ENCODE peak calls at places on chromosome 19, in six cellular contexts. V, G, T, S, B and R are unnamed samples.
A peak's percentile ranks its signal among the peaks of the same experiment; 100 is the strongest.

GRCh38 chr19:15280048-15280725 is 47.9 kb upstream of the EPHX3 start:
- DNase-seq in V (no peak), B (no peak), G (no peak), S (no peak), T (no peak), R (no peak)

GRCh38 chr19:511101-511841 is 4.0 kb downstream of the TPGS1 start:
- DNase-seq in S (no peak), G (peak; percentile 89), B (peak; percentile 75), V (peak; percentile 92), T (peak; percentile 96), R (peak; percentile 73)

GRCh38 chr19:912181-913079 is 589 bp downstream of the R3HDM4 start:
- DNase-seq in V (peak; percentile 89), G (peak; percentile 53), S (no peak), B (no peak), T (no peak), R (no peak)

GRCh38 chr19:56199686-56200085 is 2.1 kb upstream of the ZSCAN5B start:
- DNase-seq in S (no peak), V (no peak), B (no peak), T (no peak), G (no peak), R (no peak)

GRCh38 chr19:54096642-54097106 is 3.9 kb downstream of the OSCAR start:
- DNase-seq in V (peak; percentile 86), S (no peak), T (peak; percentile 46), G (no peak), B (peak; percentile 23), R (peak; percentile 71)

GRCh38 chr19:56837492-56837891 is 3.0 kb downstream of the PEG3 start:
- DNase-seq in V (peak; percentile 79), S (no peak), B (no peak), T (no peak), G (no peak), R (peak; percentile 85)

GRCh38 chr19:49987159-49987698 is 26.3 kb upstream of the SIGLEC11 start:
- DNase-seq in V (peak; percentile 90), S (peak; percentile 33), T (peak; percentile 85), G (peak; percentile 65), B (peak; percentile 99), R (peak; percentile 94)

GRCh38 chr19:50718255-50719118 is 1.1 kb downstream of the SHANK1 start:
- DNase-seq in B (peak; percentile 55), S (no peak), V (no peak), T (no peak), G (no peak), R (no peak)

GRCh38 chr19:7699422-7700127 is 2.4 kb downstream of the FCER2 start:
- DNase-seq in G (no peak), S (no peak), B (no peak), V (no peak), T (no peak), R (no peak)

GRCh38 chr19:49988433-49988832 is 27.5 kb upstream of the SIGLEC11 start:
- DNase-seq in T (no peak), S (no peak), V (no peak), B (no peak), G (no peak), R (no peak)

GRCh38 chr19:28466107-28467045 is 746.6 kb downstream of the UQCRFS1 start:
- DNase-seq in T (peak; percentile 28), B (peak; percentile 76), V (peak; percentile 71), G (peak; percentile 38), S (no peak), R (peak; percentile 67)

GRCh38 chr19:44499962-44500949 is at the start of gene ZNF180:
- DNase-seq in V (peak; percentile 98), S (peak; percentile 58), B (peak; percentile 99), T (peak; percentile 93), G (peak; percentile 93), R (peak; percentile 96)

GRCh38 chr19:55617426-55617825 is 6.9 kb downstream of the ZNF784 start:
- DNase-seq in G (no peak), S (no peak), V (no peak), B (no peak), T (no peak), R (no peak)

GRCh38 chr19:30719991-30720329 is 347.8 kb downstream of the ZNF536 start:
- DNase-seq in T (no peak), B (no peak), G (no peak), S (no peak), V (no peak), R (no peak)

GRCh38 chr19:46890423-46891170 is 29.8 kb downstream of the ARHGAP35 start:
- DNase-seq in B (no peak), V (no peak), G (no peak), T (no peak), S (no peak), R (no peak)

GRCh38 chr19:40650749-40651305 is 39.6 kb downstream of the NUMBL start:
- DNase-seq in S (no peak), T (no peak), B (no peak), V (no peak), G (no peak), R (no peak)

GRCh38 chr19:8069116-8069973 is 16.8 kb downstream of the CCL25 start:
- DNase-seq in S (no peak), B (peak; percentile 63), V (no peak), T (no peak), G (no peak), R (peak; percentile 38)

GRCh38 chr19:29741776-29742175 is 26.7 kb upstream of the C19orf12 start:
- DNase-seq in V (no peak), G (no peak), S (no peak), T (no peak), B (no peak), R (no peak)

GRCh38 chr19:14317157-14317556 is 64.1 kb upstream of the ADGRE5 start:
- DNase-seq in B (no peak), V (no peak), G (no peak), T (no peak), S (no peak), R (no peak)

GRCh38 chr19:28009696-28010095 is 1203.3 kb downstream of the UQCRFS1 start:
- DNase-seq in S (no peak), T (no peak), B (no peak), G (no peak), V (no peak), R (no peak)

GRCh38 chr19:1967087-1967608 is 26.2 kb downstream of the CSNK1G2 start:
- DNase-seq in V (no peak), G (peak; percentile 43), S (no peak), T (peak; percentile 53), B (no peak), R (no peak)

GRCh38 chr19:1315470-1316166 is 29.9 kb downstream of the EFNA2 start:
- DNase-seq in V (peak; percentile 81), B (peak; percentile 77), T (no peak), S (no peak), G (no peak), R (peak; percentile 28)

GRCh38 chr19:34171539-34171876 is 796 bp upstream of the LSM14A start:
- DNase-seq in B (no peak), V (no peak), T (no peak), G (no peak), S (no peak), R (no peak)

GRCh38 chr19:9018163-9018875 is 8.1 kb upstream of the MUC16 start:
- DNase-seq in T (no peak), V (no peak), S (no peak), G (no peak), B (no peak), R (no peak)

GRCh38 chr19:50702870-50703829 is 16.5 kb downstream of the SHANK1 start:
- DNase-seq in B (no peak), G (no peak), S (no peak), V (peak; percentile 44), T (no peak), R (no peak)

GRCh38 chr19:35822579-35822978 is 9.9 kb upstream of the PRODH2 start:
- DNase-seq in S (no peak), T (no peak), B (no peak), G (no peak), V (no peak), R (peak; percentile 70)

GRCh38 chr19:35818445-35818844 is 5.8 kb upstream of the PRODH2 start:
- DNase-seq in B (no peak), V (no peak), T (no peak), G (no peak), S (no peak), R (no peak)

GRCh38 chr19:35828694-35829301 is 16.2 kb upstream of the PRODH2 start:
- DNase-seq in V (no peak), B (peak; percentile 95), G (no peak), T (peak; percentile 47), S (no peak), R (no peak)

DNA sequence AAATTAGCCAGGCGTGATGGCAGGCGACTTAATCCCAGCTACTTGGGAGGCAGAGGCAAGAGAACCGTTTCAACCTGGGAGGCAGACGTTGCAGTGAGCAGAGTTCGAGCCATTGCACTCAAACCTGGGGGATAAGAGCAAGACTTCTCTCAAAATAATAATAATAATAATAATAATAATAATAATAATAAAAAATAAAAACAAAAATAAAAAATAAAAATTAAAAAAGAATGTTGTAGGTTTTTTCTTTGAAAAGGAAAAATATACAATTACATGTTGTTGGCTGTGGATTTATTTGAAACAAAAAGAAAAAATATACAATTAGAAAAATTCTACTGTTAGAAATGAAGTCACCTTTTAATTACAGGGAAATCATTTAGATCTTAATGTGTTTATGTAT is 11.5 kb upstream of the PRODH2 start:
- DNase-seq in S (no peak), V (no peak), G (no peak), B (no peak), T (no peak), R (no peak)
- H3K27me3 ChIP-seq in S (peaks cover 53% of the 10 kb centered on the region), V (peaks cover 6% of the 10 kb centered on the region), G (peaks cover 3% of the 10 kb centered on the region), B (peaks cover 37% of the 10 kb centered on the region), T (peaks cover 4% of the 10 kb centered on the region), R (no peaks in the 10 kb centered on the region)

DNA sequence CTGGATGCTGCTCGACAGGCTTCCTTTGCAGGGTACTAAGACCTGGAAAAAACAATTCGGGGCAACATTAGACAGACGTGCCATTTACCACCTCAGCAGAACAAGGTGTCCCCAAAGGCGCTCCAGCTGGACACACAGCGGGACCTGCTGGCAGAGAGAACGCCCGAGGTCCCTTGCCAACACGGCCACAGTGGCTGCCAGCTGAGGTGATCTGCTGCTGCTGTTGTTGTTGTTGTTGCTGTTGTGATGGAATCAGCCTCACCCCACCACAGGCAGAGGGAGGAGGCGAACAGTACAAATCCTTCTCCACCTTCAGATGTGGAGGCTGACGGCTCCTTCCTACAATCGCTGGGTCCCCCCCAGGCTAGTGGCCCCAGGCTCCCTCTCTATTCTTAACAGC is 25.2 kb downstream of the ANKRD27 start:
- DNase-seq in S (no peak), T (no peak), V (no peak), G (no peak), B (no peak), R (no peak)
- H3K27ac ChIP-seq in S (no peak overlapping the region), T (no peak overlapping the region), V (no peak overlapping the region), G (no peak overlapping the region), B (no peak overlapping the region), R (no peak overlapping the region)

GRCh38 chr19:42152876-42153275 is 20.6 kb upstream of the POU2F2 start:
- DNase-seq in B (no peak), S (no peak), T (no peak), V (no peak), G (no peak), R (no peak)
- H3K27me3 ChIP-seq in B (peaks cover 26% of the 10 kb centered on the region), S (peaks cover 88% of the 10 kb centered on the region), T (no peaks in the 10 kb centered on the region), V (peaks cover 6% of the 10 kb centered on the region), G (peaks cover 5% of the 10 kb centered on the region), R (peaks cover 10% of the 10 kb centered on the region)

DNA sequence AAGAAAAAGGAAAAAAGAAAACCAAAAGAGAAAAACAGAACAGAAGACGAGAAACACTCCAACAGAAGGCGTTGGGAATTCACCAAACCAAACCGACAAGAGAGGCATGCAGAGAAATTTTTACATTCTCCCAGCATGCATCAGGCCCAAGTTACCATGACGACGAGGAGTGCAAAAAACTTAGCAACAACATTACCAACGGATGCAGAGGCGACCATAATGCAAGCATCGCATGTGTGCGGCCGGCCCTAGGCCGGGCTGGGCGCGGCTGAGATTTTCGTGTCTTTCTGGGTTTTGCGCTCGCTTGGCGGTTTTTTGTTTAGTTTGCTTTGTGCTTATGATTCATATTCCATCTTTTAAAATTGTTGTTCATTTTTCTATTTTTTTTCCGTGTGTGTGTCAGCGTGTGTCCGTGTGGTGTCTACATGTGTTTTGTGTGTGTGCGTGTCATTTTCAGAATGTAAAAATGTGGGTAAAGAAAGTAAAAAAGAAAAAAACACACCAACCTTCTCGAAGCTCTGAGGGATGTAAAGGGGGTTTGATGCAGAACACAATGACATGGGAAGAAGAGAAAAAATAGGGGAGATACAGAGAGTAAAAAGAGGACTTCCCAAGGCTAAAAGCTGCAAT is 84.9 kb downstream of the PTPRS start:
- DNase-seq in T (no peak), V (no peak), G (no peak), S (no peak), B (no peak), R (no peak)
- H3K27ac ChIP-seq in T (no peak overlapping the region), V (no peak overlapping the region), G (no peak overlapping the region), S (no peak overlapping the region), B (no peak overlapping the region), R (no peak overlapping the region)